ENCODE peak calls at places on chromosome 1, in nine cellular contexts. Y, J, U, G, K, E, D, Z and R are unnamed samples. For H3K27me3, the result is how much of the 10 kb centered on the place peaks cover.

GRCh38 chr1:99580451-99580850 is 65.5 kb upstream of the PALMD start:
- DNase-seq in G (no peak), K (no peak), Z (no peak), Y (no peak), D (peak), E (peak), U (no peak), J (no peak), R (no peak)

GRCh38 chr1:30763654-30764248 is 6.2 kb upstream of the LAPTM5 start:
- DNase-seq in G (no peak), Y (peak), E (peak), K (peak), D (peak), Z (no peak), U (no peak), J (no peak), R (peak)

GRCh38 chr1:31199301-31199790 is 40.3 kb downstream of the NKAIN1 start:
- DNase-seq in E (no peak), Z (no peak), Y (no peak), D (no peak), U (no peak), J (no peak), K (no peak), G (no peak), R (no peak)

GRCh38 chr1:54977938-54978337 is 2.5 kb upstream of the TMEM61 start:
- DNase-seq in U (no peak), Z (no peak), J (peak), K (no peak), Y (no peak), D (no peak), E (no peak), G (no peak), R (no peak)

GRCh38 chr1:43912607-43913006 is 21.0 kb upstream of the ARTN start:
- DNase-seq in Z (no peak), J (no peak), K (no peak), U (no peak), G (no peak), Y (no peak), D (peak), E (peak), R (peak)

GRCh38 chr1:32031578-32032286 is 18.1 kb downstream of the KHDRBS1 start:
- DNase-seq in J (no peak), D (peak), U (no peak), G (no peak), Z (no peak), E (peak), Y (peak), K (no peak), R (peak)

GRCh38 chr1:28817133-28817532 is 5.2 kb downstream of the OPRD1 start:
- DNase-seq in J (no peak), E (no peak), G (no peak), U (no peak), Y (no peak), D (no peak), Z (no peak), K (no peak), R (no peak)

GRCh38 chr1:100530901-100531487 is 6.9 kb upstream of the GPR88 start:
- DNase-seq in J (peak), D (peak), G (no peak), Y (peak), Z (no peak), U (no peak), K (no peak), E (no peak), R (no peak)

GRCh38 chr1:17564458-17565393 is 25.2 kb downstream of the ARHGEF10L start:
- DNase-seq in Z (no peak), K (no peak), D (no peak), U (no peak), J (no peak), E (no peak), G (no peak), Y (no peak), R (no peak)

GRCh38 chr1:30665216-30665615 is 58.2 kb downstream of the MATN1 start:
- DNase-seq in D (no peak), Y (no peak), E (no peak), Z (no peak), J (no peak), G (peak), K (no peak), U (no peak), R (no peak)

GRCh38 chr1:89809556-89809955 is 11.3 kb upstream of the LRRC8D start:
- DNase-seq in Y (no peak), J (no peak), Z (no peak), K (no peak), D (peak), E (no peak), G (no peak), U (no peak), R (no peak)

GRCh38 chr1:171117085-171117484 is 26.4 kb downstream of the FMO3 start:
- DNase-seq in E (no peak), G (no peak), Y (no peak), U (no peak), K (no peak), J (no peak), Z (no peak), D (no peak), R (no peak)

GRCh38 chr1:177640687-177641086 is 329.2 kb downstream of the SEC16B start:
- DNase-seq in E (no peak), U (no peak), D (no peak), K (no peak), J (no peak), Z (no peak), Y (no peak), G (no peak), R (no peak)

GRCh38 chr1:74689800-74690696 is 16.5 kb upstream of the ERICH3 start:
- DNase-seq in G (no peak), E (peak), U (peak), K (no peak), Y (peak), Z (no peak), J (peak), D (peak), R (peak)

GRCh38 chr1:107531065-107531908 is 390.4 kb downstream of the NTNG1 start:
- DNase-seq in G (no peak), U (no peak), K (no peak), E (no peak), Y (no peak), J (no peak), Z (no peak), D (no peak), R (no peak)

GRCh38 chr1:224273651-224274050 is 56.3 kb downstream of the NVL start:
- DNase-seq in Y (peak), J (peak), U (no peak), Z (no peak), K (no peak), G (no peak), D (peak), E (peak), R (no peak)

GRCh38 chr1:6499318-6499717 is 7.9 kb upstream of the PLEKHG5 start:
- DNase-seq in D (no peak), G (no peak), K (no peak), Y (no peak), U (no peak), Z (no peak), E (no peak), J (no peak), R (no peak)

GRCh38 chr1:52460686-52461085 is 56.3 kb downstream of the PRPF38A start:
- DNase-seq in Y (no peak), Z (no peak), G (no peak), J (no peak), E (no peak), U (no peak), K (no peak), D (peak), R (no peak)

GRCh38 chr1:171122903-171123302 is 32.2 kb downstream of the FMO3 start:
- DNase-seq in Z (no peak), J (no peak), Y (no peak), K (no peak), D (no peak), G (no peak), E (no peak), U (no peak), R (no peak)

GRCh38 chr1:150543500-150544143 is 5.6 kb upstream of the ADAMTSL4 start:
- DNase-seq in U (no peak), G (no peak), Y (no peak), K (no peak), Z (no peak), E (peak), D (peak), J (no peak), R (no peak)

GRCh38 chr1:115302390-115302961 is 35.6 kb downstream of the NGF start:
- DNase-seq in Z (no peak), K (no peak), J (no peak), U (no peak), E (peak), G (no peak), Y (peak), D (peak), R (peak)

GRCh38 chr1:221910222-221910621 is 168.3 kb upstream of the DUSP10 start:
- DNase-seq in K (no peak), U (no peak), Y (no peak), E (no peak), D (no peak), G (no peak), J (no peak), Z (no peak), R (no peak)

GRCh38 chr1:50305808-50306207 is 117.4 kb downstream of the DMRTA2 start:
- DNase-seq in Y (no peak), J (no peak), E (no peak), Z (no peak), D (no peak), G (no peak), U (no peak), K (no peak), R (no peak)
- H3K27me3 ChIP-seq in Y (under half), J (under half), E (under half), Z (under half), D (under half), G (under half), U (under half), K (under half), R (under half)

DNA sequence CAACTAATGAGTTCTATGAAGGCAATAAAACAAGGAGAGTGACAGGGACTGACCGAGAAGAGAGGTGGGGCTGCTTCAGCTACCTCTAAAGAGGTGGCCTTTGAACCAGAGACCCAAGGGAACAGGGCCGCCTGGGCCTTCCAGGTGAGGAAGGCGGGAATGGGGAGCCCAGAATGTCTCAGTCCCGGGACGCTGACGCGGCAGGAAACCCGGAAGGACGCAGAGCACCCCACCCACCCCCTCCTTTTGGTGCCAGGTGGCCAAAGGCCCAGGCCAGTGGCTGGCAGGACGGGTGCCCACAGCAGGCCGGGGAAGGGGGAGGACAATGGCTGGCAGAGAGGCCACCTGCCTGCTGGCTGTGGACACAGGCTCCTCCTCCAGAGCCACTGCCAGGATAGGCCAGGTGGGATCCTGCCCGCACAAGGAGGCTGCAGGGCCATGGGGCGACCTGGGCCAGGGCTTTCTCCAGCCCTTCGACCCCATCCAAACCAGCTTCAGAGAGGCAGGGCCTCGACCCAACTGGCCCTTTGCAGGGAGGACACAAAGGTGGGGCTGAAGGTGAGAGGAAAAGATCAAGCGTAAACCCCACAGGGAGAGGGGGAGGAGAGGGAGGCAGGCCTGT is 58.2 kb downstream of the CASZ1 start:
- DNase-seq in Y (no peak), D (no peak), G (peak), E (no peak), J (peak), K (no peak), Z (no peak), U (no peak), R (no peak)
- H3K27me3 ChIP-seq in Y (under half), D (under half), G (under half), E (under half), J (under half), K (under half), Z (under half), U (under half), R (under half)

GRCh38 chr1:145961425-145962156 is 2.8 kb downstream of the ANKRD34A start:
- DNase-seq in Z (no peak), J (no peak), D (peak), E (peak), K (peak), G (peak), Y (no peak), U (no peak), R (no peak)
- H3K27me3 ChIP-seq in Z (under half), J (under half), D (under half), E (under half), K (under half), G (under half), Y (under half), U (under half), R (under half)

GRCh38 chr1:11525516-11525915 is 46.6 kb downstream of the DISP3 start:
- DNase-seq in Y (no peak), E (no peak), J (no peak), K (no peak), G (peak), Z (no peak), U (no peak), D (no peak), R (no peak)

GRCh38 chr1:11524465-11525150 is 45.7 kb downstream of the DISP3 start:
- DNase-seq in U (no peak), Z (no peak), E (no peak), D (no peak), K (no peak), Y (no peak), J (no peak), G (peak), R (no peak)

GRCh38 chr1:11527541-11528452 is 48.8 kb downstream of the DISP3 start:
- DNase-seq in J (no peak), G (peak), E (no peak), D (no peak), K (no peak), U (no peak), Z (no peak), Y (no peak), R (no peak)

GRCh38 chr1:11525151-11525505 is 46.2 kb downstream of the DISP3 start:
- DNase-seq in Z (no peak), K (no peak), E (no peak), D (no peak), G (peak), Y (no peak), J (no peak), U (no peak), R (no peak)

GRCh38 chr1:11526071-11526895 is 47.3 kb downstream of the DISP3 start:
- DNase-seq in D (no peak), G (peak), Y (no peak), K (peak), U (no peak), Z (no peak), J (no peak), E (no peak), R (no peak)
- H3K27me3 ChIP-seq in D (under half), G (under half), Y (under half), K (under half), U (under half), Z (under half), J (under half), E (under half), R (under half)